ENCODE peak calls at places on chromosomes 11 and 22, in eight cellular contexts. O is right lobe of liver, I is AG04450, R is hepatocyte, Y is IMR-90, Z is esophagus muscularis mucosa, D is cardiac fibroblast, B is suprapubic skin. P is an unnamed sample.

GRCh38 chr22:36253523-36254490 is 874 bp downstream of the APOL1 start:
- DNase-seq in O (no peak), I (no peak), R (no peak), Y (no peak), Z (no peak), D (peak), B (no peak), P (no peak)

GRCh38 chr11:122617926-122618325 is 37.6 kb upstream of the UBASH3B start:
- DNase-seq in O (no peak), I (no peak), R (no peak), Y (no peak), Z (no peak), D (no peak), B (no peak), P (no peak)

GRCh38 chr11:27726981-27727380 is 26.7 kb upstream of the BDNF start:
- DNase-seq in O (no peak), I (no peak), R (no peak), Y (no peak), Z (no peak), D (no peak), B (no peak), P (no peak)

GRCh38 chr11:69277074-69277809 is 16.7 kb upstream of the MYEOV start:
- DNase-seq in O (no peak), I (no peak), R (no peak), Y (no peak), Z (no peak), D (no peak), B (no peak), P (no peak)

GRCh38 chr22:25006354-25006753 is 53.8 kb downstream of the KIAA1671 start:
- DNase-seq in O (no peak), I (no peak), R (no peak), Y (no peak), Z (no peak), D (no peak), B (no peak), P (no peak)

GRCh38 chr11:83437939-83438338 is 151.8 kb upstream of the CCDC90B start:
- DNase-seq in O (no peak), I (no peak), R (no peak), Y (no peak), Z (no peak), D (no peak), B (no peak), P (no peak)

GRCh38 chr11:72621008-72621610 is 53.1 kb downstream of the PDE2A start:
- DNase-seq in O (no peak), I (no peak), R (no peak), Y (no peak), Z (no peak), D (no peak), B (no peak), P (no peak)

GRCh38 chr22:30947821-30948454 is 20.6 kb downstream of the MORC2 start:
- DNase-seq in O (no peak), I (peak), R (peak), Y (peak), Z (peak), D (peak), B (no peak), P (no peak)

GRCh38 chr11:123483058-123483457 is 53.0 kb downstream of the GRAMD1B start:
- DNase-seq in O (no peak), I (no peak), R (no peak), Y (peak), Z (no peak), D (peak), B (no peak), P (no peak)

GRCh38 chr11:45219411-45219810 is 66.7 kb downstream of the SYT13 start:
- DNase-seq in O (no peak), I (no peak), R (no peak), Y (no peak), Z (no peak), D (no peak), B (no peak), P (no peak)

GRCh38 chr11:129639300-129639699 is 176.3 kb upstream of the TMEM45B start:
- DNase-seq in O (no peak), I (peak), R (peak), Y (peak), Z (no peak), D (peak), B (no peak), P (no peak)

GRCh38 chr22:36860438-36860820 is 377 bp upstream of the NCF4 start:
- DNase-seq in O (no peak), I (no peak), R (no peak), Y (no peak), Z (no peak), D (no peak), B (no peak), P (no peak)

GRCh38 chr11:98729118-98729517 is 291.6 kb upstream of the CNTN5 start:
- DNase-seq in O (no peak), I (no peak), R (no peak), Y (no peak), Z (no peak), D (no peak), B (no peak), P (no peak)

GRCh38 chr11:3916962-3917361 is 61.5 kb downstream of the STIM1 start:
- DNase-seq in O (no peak), I (no peak), R (no peak), Y (no peak), Z (no peak), D (no peak), B (no peak), P (no peak)

GRCh38 chr11:45798793-45799441 is 6.0 kb upstream of the SLC35C1 start:
- DNase-seq in O (peak), I (no peak), R (peak), Y (peak), Z (no peak), D (no peak), B (peak), P (no peak)

GRCh38 chr11:133214646-133215045 is 317.7 kb downstream of the OPCML start:
- DNase-seq in O (no peak), I (no peak), R (no peak), Y (no peak), Z (no peak), D (no peak), B (no peak), P (no peak)

GRCh38 chr11:133215529-133216230 is 316.6 kb downstream of the OPCML start:
- DNase-seq in O (no peak), I (no peak), R (no peak), Y (no peak), Z (no peak), D (no peak), B (no peak), P (no peak)

DNA sequence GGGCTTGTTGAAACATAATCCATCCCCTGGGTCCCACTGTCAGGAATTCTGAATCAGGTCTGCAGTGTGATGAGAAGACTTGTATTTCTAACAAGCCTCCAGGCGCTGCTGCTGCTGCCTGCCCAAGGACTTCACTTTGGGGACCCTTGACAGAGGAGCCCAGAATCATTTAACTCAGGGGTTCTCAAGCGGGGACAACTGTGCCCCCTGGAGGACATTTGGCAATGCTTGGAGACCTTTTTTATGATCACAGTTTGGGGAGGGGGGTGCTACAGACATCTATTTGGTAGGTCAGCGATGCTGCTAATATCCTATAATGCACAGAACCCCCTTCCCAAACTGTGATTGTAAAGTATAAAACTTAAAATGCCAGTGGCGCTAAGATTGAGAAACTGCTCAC is 312.8 kb downstream of the OPCML start:
- DNase-seq in O (no peak), I (no peak), R (no peak), Y (no peak), Z (no peak), D (no peak), B (no peak), P (no peak)
- TF ChIP-seq CTCF in O (no peak), I (no peak), R (no peak), Y (no peak), Z (no peak), D (no peak), B (no peak), P (peak)

DNA sequence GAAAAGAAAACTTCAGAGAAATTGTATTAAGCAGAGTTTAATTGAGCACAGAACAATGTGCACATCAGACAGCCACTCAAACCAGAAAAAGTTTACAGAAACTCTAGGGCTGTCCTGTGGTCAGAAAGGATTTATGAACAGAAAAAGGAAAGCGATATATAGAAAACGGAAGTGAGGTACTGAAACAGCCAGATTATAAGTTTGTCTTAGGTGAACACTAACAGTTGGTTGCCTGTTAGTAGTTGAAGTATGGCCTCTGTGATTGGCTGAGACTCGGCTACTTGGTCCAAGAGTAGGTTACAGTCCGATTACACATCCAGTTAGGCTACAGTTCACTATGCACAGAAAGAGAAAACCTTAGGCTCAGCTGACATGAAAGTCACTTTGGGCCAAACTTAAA is 1232.5 kb upstream of the RAG2 start:
- DNase-seq in O (no peak), I (no peak), R (no peak), Y (no peak), Z (no peak), D (no peak), B (no peak), P (no peak)
- TF ChIP-seq CTCF in O (no peak), I (no peak), R (no peak), Y (no peak), Z (no peak), D (no peak), B (no peak), P (no peak)

GRCh38 chr22:17637490-17638181 is 921 bp upstream of the BCL2L13 start:
- DNase-seq in O (no peak), I (no peak), R (peak), Y (no peak), Z (no peak), D (no peak), B (no peak), P (no peak)

GRCh38 chr22:17634696-17635095 is 3.9 kb upstream of the BCL2L13 start:
- DNase-seq in O (no peak), I (no peak), R (no peak), Y (no peak), Z (no peak), D (peak), B (no peak), P (no peak)

GRCh38 chr22:17633998-17634323 is 4.6 kb upstream of the BCL2L13 start:
- DNase-seq in O (no peak), I (no peak), R (no peak), Y (no peak), Z (no peak), D (no peak), B (no peak), P (no peak)

GRCh38 chr22:17638432-17639237 is at the start of gene BCL2L13:
- DNase-seq in O (peak), I (peak), R (peak), Y (peak), Z (peak), D (peak), B (peak), P (peak)

GRCh38 chr22:17638182-17638431 is 450 bp upstream of the BCL2L13 start:
- DNase-seq in O (no peak), I (no peak), R (no peak), Y (no peak), Z (no peak), D (no peak), B (no peak), P (no peak)
- TF ChIP-seq CTCF in O (no peak), I (peak), R (no peak), Y (peak), Z (no peak), D (peak), B (no peak), P (no peak)

DNA sequence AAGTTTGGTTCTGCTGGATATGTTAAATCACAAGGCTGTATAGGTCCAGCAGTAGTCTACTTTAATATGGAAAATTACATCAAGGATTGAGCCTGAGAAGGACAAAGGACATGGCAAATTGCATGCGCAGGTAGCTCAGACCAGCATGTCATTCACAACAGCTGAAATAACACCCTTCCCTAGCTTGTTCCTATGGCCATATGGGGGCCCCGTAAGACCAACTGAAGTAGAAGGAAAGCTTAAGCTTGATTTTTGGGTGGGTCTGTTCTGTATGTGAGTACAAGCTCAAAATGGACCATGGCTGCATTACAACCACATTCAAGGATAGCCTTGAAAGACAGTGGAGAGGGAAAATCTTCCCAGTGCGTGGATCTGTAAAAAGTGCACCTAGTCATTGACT is 20.6 kb upstream of the PDE3B start:
- DNase-seq in O (no peak), I (no peak), R (no peak), Y (no peak), Z (no peak), D (no peak), B (no peak), P (no peak)
- TF ChIP-seq CTCF in O (no peak), I (no peak), R (no peak), Y (no peak), Z (no peak), D (no peak), B (no peak), P (no peak)

DNA sequence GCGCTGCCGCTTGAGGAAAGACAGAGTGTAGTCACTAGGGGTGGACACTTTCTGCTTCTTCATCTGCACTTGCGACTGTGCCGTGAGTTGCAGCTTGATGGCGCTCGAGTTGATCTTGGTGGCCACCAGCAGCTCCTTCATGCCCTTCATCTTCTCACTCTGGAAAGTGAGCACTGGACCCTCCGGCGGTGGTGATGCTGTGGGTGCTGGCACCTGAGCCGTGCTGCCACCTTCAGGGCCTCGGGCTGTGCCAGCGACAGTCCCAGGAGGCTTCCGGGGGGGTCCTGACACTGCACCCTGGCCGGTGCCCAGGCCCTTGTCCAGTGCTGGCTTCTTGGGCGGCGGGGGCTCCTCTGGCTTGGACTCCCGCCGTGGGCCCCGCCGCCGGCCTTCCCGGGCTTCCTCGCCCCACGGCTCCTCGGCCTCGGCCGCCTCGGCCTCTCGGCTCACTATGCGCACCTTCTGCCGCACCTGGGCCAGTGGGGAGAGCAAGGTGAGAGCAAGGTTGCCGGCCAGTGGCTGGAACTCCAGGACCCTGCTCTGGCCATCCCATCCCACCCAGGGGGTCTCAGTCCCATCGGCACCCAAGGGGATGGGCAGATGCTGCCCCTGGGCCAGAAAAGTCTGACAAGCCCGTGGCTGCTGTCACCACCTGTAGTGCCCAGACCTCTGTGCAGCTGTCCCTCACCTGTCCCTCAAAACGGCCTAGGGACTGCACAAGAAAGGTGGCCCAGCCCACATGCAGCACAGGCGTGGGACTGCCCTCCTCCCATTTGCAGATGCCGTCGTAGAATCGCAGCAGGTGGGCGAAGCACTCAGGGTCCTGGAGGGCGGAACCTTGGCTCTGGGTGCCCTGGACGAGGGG is 1.6 kb upstream of the MAP4K2 start:
- DNase-seq in O (peak), I (no peak), R (no peak), Y (no peak), Z (no peak), D (no peak), B (no peak), P (no peak)
- TF ChIP-seq CTCF in O (no peak), I (peak), R (no peak), Y (no peak), Z (no peak), D (no peak), B (no peak), P (no peak)

DNA sequence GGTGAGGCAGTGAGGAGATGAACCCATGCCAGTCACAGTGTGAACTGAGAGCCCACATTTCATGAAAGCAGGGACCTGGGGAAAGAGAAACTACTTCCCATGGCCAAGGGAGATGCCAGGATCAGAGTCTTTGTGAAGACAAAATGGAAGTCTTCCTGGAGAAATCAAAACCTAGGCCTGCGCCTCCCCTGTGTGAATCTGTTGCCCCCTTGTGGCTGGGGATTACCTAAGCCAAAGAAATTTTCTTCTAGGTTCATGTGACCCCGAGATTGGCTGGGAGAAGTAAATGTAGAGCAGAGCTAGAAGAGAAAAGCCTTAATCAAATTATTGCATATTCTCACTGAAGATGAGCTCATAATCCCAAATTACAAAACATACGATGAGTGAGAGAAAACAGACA is 1075.3 kb downstream of the TBC1D22A start:
- DNase-seq in O (no peak), I (no peak), R (peak), Y (no peak), Z (no peak), D (peak), B (no peak), P (no peak)
- TF ChIP-seq CTCF in O (peak), I (peak), R (peak), Y (peak), Z (no peak), D (peak), B (no peak), P (peak)

DNA sequence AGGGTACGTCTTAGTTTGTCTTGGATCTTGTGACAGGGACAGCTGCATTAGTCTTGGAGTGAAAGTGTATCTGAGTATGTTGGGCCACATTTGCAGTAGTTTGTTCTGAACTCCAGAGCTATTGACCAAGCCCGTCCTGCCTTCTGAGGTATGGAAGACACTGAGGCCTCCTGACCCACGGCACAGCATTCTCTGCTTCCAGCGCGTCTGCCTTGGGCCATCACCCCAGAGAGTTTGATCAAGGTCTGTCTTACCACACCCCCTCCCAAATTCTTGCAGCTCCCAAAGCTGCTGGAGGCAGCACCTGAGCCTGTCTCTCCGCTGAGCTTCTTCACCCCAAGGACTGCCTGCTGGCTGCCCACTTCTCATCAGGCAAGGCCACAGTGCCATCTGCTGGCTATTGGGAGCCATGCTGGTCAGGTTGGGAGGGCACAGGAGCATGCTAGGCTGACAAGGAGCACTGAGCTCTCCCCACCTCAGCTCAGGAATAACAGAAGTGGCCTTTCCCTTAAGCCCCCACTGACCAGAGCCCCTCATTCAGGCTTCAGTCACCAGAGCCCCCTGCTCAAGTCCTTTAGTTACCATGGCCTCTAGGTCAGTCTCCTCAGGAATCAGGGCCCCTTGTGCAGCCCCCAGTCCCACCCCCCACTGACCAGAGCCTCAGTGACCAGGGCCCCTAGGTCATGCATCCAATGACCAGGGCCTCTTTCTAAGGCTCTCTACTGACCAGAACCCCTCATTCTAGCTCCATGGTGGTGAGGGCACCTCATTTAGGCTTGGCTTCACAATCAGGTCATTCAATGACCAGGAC is 27.2 kb upstream of the SMPD1 start:
- DNase-seq in O (peak), I (peak), R (peak), Y (peak), Z (no peak), D (peak), B (no peak), P (peak)
- TF ChIP-seq CTCF in O (peak), I (peak), R (peak), Y (peak), Z (peak), D (peak), B (peak), P (peak)

GRCh38 chr11:64185323-64186204 is at the start of gene STIP1:
- DNase-seq in O (peak), I (peak), R (peak), Y (peak), Z (peak), D (peak), B (peak), P (peak)
- TF ChIP-seq CTCF in O (peak), I (peak), R (peak), Y (peak), Z (peak), D (peak), B (peak), P (peak)

GRCh38 chr11:95305726-95306522 is 74.9 kb upstream of the SESN3 start:
- DNase-seq in O (no peak), I (no peak), R (peak), Y (no peak), Z (no peak), D (no peak), B (no peak), P (no peak)
- TF ChIP-seq CTCF in O (no peak), I (no peak), R (no peak), Y (no peak), Z (no peak), D (no peak), B (no peak), P (no peak)